ENCODE peak calls at places on chromosomes 11 and 22, in eight cellular contexts. Q is uterus, T is adrenal gland, N is transverse colon, W is heart left ventricle, E is K562, L is HepG2, R is IMR-90. I is an unnamed sample.

GRCh38 chr11:76962583-76963416 is 71.4 kb upstream of the B3GNT6 start:
- DNase-seq in E (no peak), N (peak; percentile 34), Q (no peak), W (no peak), R (no peak), T (no peak), L (peak; percentile 95), I (no peak)

GRCh38 chr22:30251661-30252226 is 5.2 kb upstream of the LIF start:
- DNase-seq in W (peak; percentile 59), N (no peak), L (no peak), E (no peak), T (no peak), Q (no peak), R (peak; percentile 82), I (peak; percentile 81)

GRCh38 chr22:35630387-35630793 is 13.3 kb upstream of the MB start:
- DNase-seq in E (no peak), Q (no peak), W (no peak), L (no peak), N (no peak), R (peak; percentile 63), T (no peak), I (no peak)

GRCh38 chr11:90204407-90204806 is 18.4 kb downstream of the CHORDC1 start:
- DNase-seq in N (no peak), R (no peak), Q (no peak), L (no peak), E (no peak), T (no peak), W (no peak), I (no peak)

GRCh38 chr22:45271667-45272188 is 13.0 kb upstream of the UPK3A start:
- DNase-seq in N (peak; percentile 52), E (no peak), Q (peak; percentile 60), W (peak; percentile 87), T (peak; percentile 46), R (no peak), L (peak; percentile 50), I (no peak)

GRCh38 chr22:26852176-26852575 is 194.8 kb downstream of the MIAT start:
- DNase-seq in R (no peak), T (no peak), N (no peak), W (no peak), E (peak; percentile 19), L (no peak), Q (no peak), I (peak; percentile 15)

GRCh38 chr11:12024314-12024926 is 16.0 kb upstream of the DKK3 start:
- DNase-seq in W (no peak), T (no peak), N (no peak), E (no peak), R (no peak), L (no peak), Q (no peak), I (no peak)

GRCh38 chr11:75241036-75241905 is 697 bp downstream of the TPBGL start:
- DNase-seq in T (peak; percentile 78), N (peak; percentile 87), E (peak; percentile 93), L (peak; percentile 57), Q (peak; percentile 87), R (peak; percentile 80), W (peak; percentile 84), I (peak; percentile 94)

GRCh38 chr11:119863236-119863635 is 134.2 kb upstream of the NECTIN1 start:
- DNase-seq in W (no peak), R (no peak), Q (no peak), E (no peak), T (no peak), N (no peak), L (no peak), I (no peak)

GRCh38 chr22:37053310-37054077 is 2.0 kb downstream of the KCTD17 start:
- DNase-seq in R (no peak), L (no peak), W (peak; percentile 68), T (no peak), Q (no peak), E (no peak), N (no peak), I (no peak)

GRCh38 chr22:29258407-29259252 is 9.2 kb downstream of the RHBDD3 start:
- DNase-seq in W (no peak), T (no peak), E (no peak), Q (no peak), L (no peak), N (no peak), R (no peak), I (no peak)

GRCh38 chr11:71787014-71787823 is 45.8 kb upstream of the DEFB108B start:
- DNase-seq in Q (peak; percentile 100), E (peak; percentile 98), N (peak; percentile 100), W (peak; percentile 100), R (peak; percentile 98), L (peak; percentile 96), T (peak; percentile 100), I (peak; percentile 100)

GRCh38 chr22:38788417-38788816 is 5.5 kb downstream of the DNAL4 start:
- DNase-seq in E (peak; percentile 56), T (peak; percentile 90), R (peak; percentile 96), L (no peak), N (no peak), Q (no peak), W (peak; percentile 74), I (peak; percentile 63)

GRCh38 chr11:75028321-75029097 is 39.8 kb downstream of the NEU3 start:
- DNase-seq in R (no peak), L (no peak), N (no peak), Q (no peak), E (no peak), W (no peak), T (peak; percentile 50), I (no peak)

GRCh38 chr11:8056810-8057463 is 24.1 kb upstream of the TUB start:
- DNase-seq in L (no peak), W (peak; percentile 69), R (peak; percentile 68), T (peak; percentile 65), E (no peak), Q (peak; percentile 88), N (peak; percentile 39), I (peak; percentile 87)

GRCh38 chr11:4482445-4482844 is at the start of gene OR52K1:
- DNase-seq in R (no peak), Q (no peak), L (no peak), W (peak; percentile 25), E (no peak), T (peak; percentile 22), N (no peak), I (no peak)

GRCh38 chr11:1155274-1155693 is 2.5 kb upstream of the MUC5AC start:
- DNase-seq in T (no peak), W (no peak), E (no peak), Q (no peak), R (peak; percentile 12), L (no peak), N (no peak), I (no peak)

GRCh38 chr22:31491218-31491962 is 1.7 kb upstream of the EIF4ENIF1 start:
- DNase-seq in Q (no peak), E (no peak), W (no peak), R (no peak), T (no peak), N (no peak), L (no peak), I (no peak)

GRCh38 chr22:31488988-31489617 is 539 bp downstream of the EIF4ENIF1 start:
- DNase-seq in T (no peak), E (peak; percentile 30), L (no peak), R (peak; percentile 7), N (peak; percentile 39), W (peak; percentile 55), Q (peak; percentile 21), I (no peak)

GRCh38 chr22:31490496-31490925 is 869 bp upstream of the EIF4ENIF1 start:
- DNase-seq in L (peak; percentile 77), N (peak; percentile 78), T (peak; percentile 72), R (peak; percentile 79), Q (no peak), E (peak; percentile 80), W (peak; percentile 69), I (peak; percentile 52)

GRCh38 chr22:31489632-31490495 is at the start of gene EIF4ENIF1:
- DNase-seq in W (peak; percentile 92), L (peak; percentile 72), T (peak; percentile 91), E (peak; percentile 86), Q (peak; percentile 85), R (peak; percentile 78), N (peak; percentile 89), I (peak; percentile 77)

DNA sequence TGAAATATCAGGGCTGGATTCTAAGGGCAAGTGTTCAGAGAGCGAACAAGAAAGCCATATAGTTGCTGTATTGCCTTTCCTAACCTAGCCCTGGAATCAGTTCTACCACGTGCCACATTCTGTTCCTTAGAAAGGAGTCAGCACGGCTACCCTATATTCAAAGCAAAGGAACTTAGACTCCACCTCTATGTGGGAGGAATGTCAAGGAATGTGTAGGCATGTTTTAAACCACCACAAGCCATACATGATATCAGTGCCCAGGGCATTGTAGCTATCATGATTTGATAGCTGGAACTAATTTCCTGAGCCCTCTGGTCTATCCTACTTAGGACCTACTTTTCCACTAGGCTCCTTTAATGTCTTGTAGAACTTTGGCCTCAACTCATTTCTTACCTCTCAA is 2.5 kb upstream of the EIF4ENIF1 start:
- DNase-seq in N (no peak), R (no peak), T (no peak), L (no peak), Q (no peak), E (no peak), W (no peak), I (no peak)
- TF ChIP-seq CTCF in N (no peak), R (no peak), T (no peak), L (no peak), Q (no peak), E (no peak), W (no peak), I (no peak)

GRCh38 chr11:10450451-10451398 is 4.3 kb upstream of the AMPD3 start:
- DNase-seq in N (peak; percentile 78), T (peak; percentile 58), Q (peak; percentile 23), W (peak; percentile 40), L (peak; percentile 32), R (no peak), E (no peak), I (no peak)
- TF ChIP-seq POLR2A in N (peak; percentile 79), T (no peak), Q (no peak), W (no peak), L (no peak), R (no peak), E (no peak), I (no peak)

GRCh38 chr11:19989191-19989590 is 171.1 kb downstream of the DBX1 start:
- DNase-seq in T (no peak), N (no peak), R (peak; percentile 54), L (no peak), W (no peak), E (no peak), Q (no peak), I (no peak)
- H3K4me3 ChIP-seq in T (no peak overlapping the region), N (no peak overlapping the region), R (no peak overlapping the region), L (no peak overlapping the region), W (no peak overlapping the region), E (no peak overlapping the region), Q (no peak overlapping the region), I (no peak overlapping the region)

DNA sequence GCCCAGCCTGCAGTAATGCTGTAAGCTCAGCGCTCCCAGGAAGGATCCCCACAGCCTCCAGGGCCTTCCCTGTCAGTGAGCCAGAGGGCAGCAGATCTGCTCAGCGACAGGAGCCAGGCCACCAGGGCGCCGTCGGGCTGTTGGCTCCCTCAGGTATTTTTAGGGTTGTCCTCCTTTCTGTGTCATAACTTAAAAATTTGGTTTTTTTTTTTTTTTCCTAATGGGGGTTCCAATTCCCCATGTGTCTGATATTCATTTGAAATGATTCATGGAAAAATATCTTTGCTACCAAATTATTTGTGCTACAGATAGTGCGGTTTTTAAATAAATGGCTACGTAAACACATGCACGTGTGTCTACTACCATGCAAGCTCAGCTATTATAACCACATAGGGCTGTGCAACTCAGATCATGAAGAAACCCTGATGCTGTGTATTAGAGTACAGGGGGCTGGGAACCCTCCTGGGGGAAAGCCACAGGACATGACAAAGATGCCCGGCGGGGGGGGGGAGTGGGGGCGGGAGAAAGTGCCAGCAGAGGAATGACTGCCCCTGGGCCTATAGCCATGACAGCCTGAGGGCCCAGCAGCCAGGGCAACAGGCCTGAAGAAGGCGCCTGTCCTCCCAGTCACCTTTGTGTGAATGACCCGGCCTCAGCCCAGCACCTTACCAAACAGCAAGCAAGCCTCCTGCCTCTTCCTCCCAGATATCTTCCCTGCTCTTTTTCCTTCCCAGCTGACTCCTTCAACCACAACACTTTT is 89.3 kb downstream of the NAT10 start:
- DNase-seq in L (no peak), N (no peak), R (peak; percentile 50), T (no peak), Q (no peak), W (no peak), E (no peak), I (no peak)
- TF ChIP-seq CTCF in L (no peak), N (no peak), R (no peak), T (no peak), Q (no peak), W (peak; percentile 33), E (no peak), I (no peak)

I was measured in lower leg skin.